ENCODE peak calls at places on chromosomes 11 and 22, in six cellular contexts. C, V, E, W, B and Y are unnamed samples.

GRCh38 chr11:35488117-35488516 is 37.3 kb downstream of the PAMR1 start:
- DNase-seq in C (peak), V (no peak), E (no peak), W (no peak), B (no peak), Y (no peak)

GRCh38 chr11:31802990-31803812 is 7.9 kb downstream of the PAX6 start:
- DNase-seq in C (no peak), V (no peak), E (no peak), W (no peak), B (no peak), Y (no peak)

GRCh38 chr11:65151500-65151899 is 17.2 kb upstream of the SYVN1 start:
- DNase-seq in C (no peak), V (no peak), E (no peak), W (no peak), B (no peak), Y (no peak)

GRCh38 chr11:28701760-28702449 is 593.7 kb downstream of the METTL15 start:
- DNase-seq in C (no peak), V (no peak), E (no peak), W (no peak), B (no peak), Y (peak)

GRCh38 chr11:3115321-3115720 is 49.8 kb downstream of the OSBPL5 start:
- DNase-seq in C (peak), V (no peak), E (no peak), W (no peak), B (no peak), Y (no peak)

GRCh38 chr11:123434911-123435310 is 4.8 kb downstream of the GRAMD1B start:
- DNase-seq in C (no peak), V (no peak), E (no peak), W (no peak), B (no peak), Y (peak)

GRCh38 chr11:6695377-6695776 is 12.2 kb upstream of the MRPL17 start:
- DNase-seq in C (no peak), V (no peak), E (no peak), W (no peak), B (no peak), Y (peak)

GRCh38 chr11:2399488-2400068 is 972 bp upstream of the TSSC4 start:
- DNase-seq in C (peak), V (no peak), E (no peak), W (no peak), B (no peak), Y (peak)

GRCh38 chr11:64251986-64252837 is 882 bp downstream of the PLCB3 start:
- DNase-seq in C (peak), V (no peak), E (peak), W (no peak), B (no peak), Y (peak)

GRCh38 chr11:73157141-73158010 is 15.3 kb upstream of the FCHSD2 start:
- DNase-seq in C (peak), V (no peak), E (peak), W (no peak), B (no peak), Y (no peak)

GRCh38 chr22:41589260-41589600 is 410 bp downstream of the PMM1 start:
- DNase-seq in C (peak), V (no peak), E (no peak), W (no peak), B (no peak), Y (peak)

GRCh38 chr11:126189109-126189929 is 22.1 kb downstream of the RPUSD4 start:
- DNase-seq in C (no peak), V (no peak), E (peak), W (no peak), B (no peak), Y (no peak)

GRCh38 chr11:73729594-73730206 is 31.2 kb downstream of the RAB6A start:
- DNase-seq in C (no peak), V (no peak), E (no peak), W (no peak), B (no peak), Y (peak)

GRCh38 chr22:50414476-50415248 is 60.2 kb downstream of the SBF1 start:
- DNase-seq in C (no peak), V (no peak), E (no peak), W (no peak), B (no peak), Y (no peak)